ENCODE peak calls at places on chromosomes 5 and 9, in five cellular contexts. One of them, this sample, is unnamed. For H3K4me1, the result is how much of the 10 kb centered on the place peaks cover.

GRCh38 chr5:756865-757345 is 27.6 kb downstream of the ZDHHC11B start:
- DNase-seq in neuronal stem cell: peak
- DNase-seq in IMR-90: no peak
- DNase-seq in H1: no peak
- DNase-seq in H9: no peak
- DNase-seq in this sample: peak

GRCh38 chr9:93304574-93305496 is 120.9 kb downstream of the WNK2 start:
- DNase-seq in neuronal stem cell: peak
- DNase-seq in IMR-90: peak
- DNase-seq in H1: peak
- DNase-seq in H9: peak
- DNase-seq in this sample: peak

GRCh38 chr5:156094001-156094400 is 233.0 kb upstream of the SGCD start:
- DNase-seq in neuronal stem cell: peak
- DNase-seq in IMR-90: peak
- DNase-seq in H1: no peak
- DNase-seq in H9: peak
- DNase-seq in this sample: peak

GRCh38 chr5:150064681-150065220 is 21.6 kb downstream of the CSF1R start:
- DNase-seq in neuronal stem cell: no peak
- DNase-seq in IMR-90: no peak
- DNase-seq in H1: no peak
- DNase-seq in H9: no peak
- DNase-seq in this sample: no peak

GRCh38 chr5:74412064-74412463 is 228.5 kb downstream of the ENC1 start:
- DNase-seq in neuronal stem cell: peak
- DNase-seq in IMR-90: no peak
- DNase-seq in H1: no peak
- DNase-seq in H9: peak
- DNase-seq in this sample: no peak

GRCh38 chr5:16385516-16386090 is 80.0 kb downstream of the ZNF622 start:
- DNase-seq in neuronal stem cell: no peak
- DNase-seq in IMR-90: no peak
- DNase-seq in H1: no peak
- DNase-seq in H9: no peak
- DNase-seq in this sample: no peak

GRCh38 chr9:136806631-136807201 is 1.0 kb upstream of the RABL6 start:
- DNase-seq in neuronal stem cell: no peak
- DNase-seq in IMR-90: no peak
- DNase-seq in H1: no peak
- DNase-seq in H9: peak
- DNase-seq in this sample: no peak

GRCh38 chr5:89270901-89271300 is 387.9 kb upstream of the MEF2C start:
- DNase-seq in neuronal stem cell: no peak
- DNase-seq in IMR-90: no peak
- DNase-seq in H1: no peak
- DNase-seq in H9: no peak
- DNase-seq in this sample: no peak

GRCh38 chr5:11683666-11684065 is 220.6 kb downstream of the CTNND2 start:
- DNase-seq in neuronal stem cell: no peak
- DNase-seq in IMR-90: no peak
- DNase-seq in H1: no peak
- DNase-seq in H9: no peak
- DNase-seq in this sample: no peak

GRCh38 chr5:148730955-148731898 is 76.9 kb upstream of the HTR4 start:
- DNase-seq in neuronal stem cell: peak
- DNase-seq in IMR-90: peak
- DNase-seq in H1: peak
- DNase-seq in H9: peak
- DNase-seq in this sample: peak

GRCh38 chr9:72065076-72065475 is 4.7 kb upstream of the C9orf57 start:
- DNase-seq in neuronal stem cell: no peak
- DNase-seq in IMR-90: no peak
- DNase-seq in H1: no peak
- DNase-seq in H9: no peak
- DNase-seq in this sample: no peak

GRCh38 chr9:113574381-113575262 is 111.1 kb downstream of the RGS3 start:
- DNase-seq in neuronal stem cell: no peak
- DNase-seq in IMR-90: no peak
- DNase-seq in H1: no peak
- DNase-seq in H9: no peak
- DNase-seq in this sample: no peak
- H3K18ac ChIP-seq in neuronal stem cell: peak
- H3K18ac ChIP-seq in IMR-90: no peak
- H3K18ac ChIP-seq in H1: no peak
- H3K18ac ChIP-seq in H9: no peak
- H3K18ac ChIP-seq in this sample: peak

GRCh38 chr5:158484968-158485367 is 614.7 kb downstream of the EBF1 start:
- DNase-seq in neuronal stem cell: no peak
- DNase-seq in IMR-90: no peak
- DNase-seq in H1: no peak
- DNase-seq in H9: no peak
- DNase-seq in this sample: no peak
- H3K4me1 ChIP-seq in neuronal stem cell: under half
- H3K4me1 ChIP-seq in IMR-90: under half
- H3K4me1 ChIP-seq in H1: under half
- H3K4me1 ChIP-seq in H9: under half
- H3K4me1 ChIP-seq in this sample: under half

DNA sequence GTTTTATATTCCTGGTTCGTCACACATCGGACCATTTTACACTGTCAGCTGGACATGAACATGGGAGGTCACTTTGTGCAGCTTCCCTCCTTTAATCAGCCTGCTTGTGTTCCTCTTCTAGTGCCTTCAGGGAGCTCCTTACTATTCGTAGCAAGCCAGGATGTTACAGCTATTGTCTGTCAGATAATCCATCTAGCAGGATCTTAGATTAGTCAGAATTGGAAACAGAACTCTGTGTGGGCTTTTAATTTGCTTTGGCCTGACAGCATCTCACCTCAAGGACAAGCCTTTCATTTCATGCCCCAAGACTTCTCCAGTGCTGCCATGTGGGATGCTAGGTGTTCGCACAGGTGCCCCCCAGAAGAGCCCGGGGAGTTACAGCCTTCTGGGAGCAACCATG is 30.2 kb upstream of the EPB41L4B start:
- DNase-seq in neuronal stem cell: no peak
- DNase-seq in IMR-90: no peak
- DNase-seq in H1: no peak
- DNase-seq in H9: no peak
- DNase-seq in this sample: no peak
- H2BK15ac ChIP-seq in neuronal stem cell: no peak
- H2BK15ac ChIP-seq in IMR-90: no peak
- H2BK15ac ChIP-seq in H1: no peak
- H2BK15ac ChIP-seq in H9: no peak
- H2BK15ac ChIP-seq in this sample: no peak

GRCh38 chr9:89021154-89021803 is 30.0 kb downstream of the S1PR3 start:
- DNase-seq in neuronal stem cell: no peak
- DNase-seq in IMR-90: peak
- DNase-seq in H1: no peak
- DNase-seq in H9: no peak
- DNase-seq in this sample: peak
- H3K18ac ChIP-seq in neuronal stem cell: no peak
- H3K18ac ChIP-seq in IMR-90: peak
- H3K18ac ChIP-seq in H1: no peak
- H3K18ac ChIP-seq in H9: no peak
- H3K18ac ChIP-seq in this sample: peak

This sample was measured in mesenchymal stem cell.